ENCODE peak calls at places on chromosome 7, in five cellular contexts. X is fibroblast of the aortic adventitia, D is heart left ventricle, H is fibroblast of mammary gland, J is fibroblast of lung. P is an unnamed sample.

GRCh38 chr7:128796325-128796724 is 4.6 kb downstream of the CCDC136 start:
- DNase-seq in D (no peak), X (peak), J (peak), H (peak), P (peak)

GRCh38 chr7:139118803-139119485 is 9.4 kb upstream of the ZC3HAV1 start:
- DNase-seq in J (no peak), H (no peak), D (no peak), X (peak), P (no peak)

GRCh38 chr7:127632276-127632910 is 14.5 kb upstream of the PAX4 start:
- DNase-seq in J (peak), X (peak), H (peak), D (no peak), P (peak)

GRCh38 chr7:315516-316265 is 25.7 kb downstream of the FOXL3 start:
- DNase-seq in J (no peak), D (peak), H (no peak), X (no peak), P (no peak)

GRCh38 chr7:147803625-147804024 is 786.9 kb upstream of the C7orf33 start:
- DNase-seq in X (no peak), D (no peak), J (no peak), H (no peak), P (no peak)

GRCh38 chr7:98049034-98049433 is 57.6 kb upstream of the LMTK2 start:
- DNase-seq in D (no peak), X (no peak), H (no peak), J (no peak), P (no peak)

GRCh38 chr7:134462337-134462925 is 3.5 kb upstream of the AKR1B1 start:
- DNase-seq in X (peak), H (peak), D (no peak), J (peak), P (peak)

GRCh38 chr7:11665381-11665780 is 166.6 kb downstream of the THSD7A start:
- DNase-seq in D (no peak), H (no peak), X (no peak), J (no peak), P (no peak)

GRCh38 chr7:150988230-150989226 is 2.3 kb upstream of the NOS3 start:
- DNase-seq in J (no peak), X (no peak), D (peak), H (no peak), P (no peak)

GRCh38 chr7:102050864-102051460 is 233.5 kb downstream of the CUX1 start:
- DNase-seq in X (no peak), D (no peak), H (no peak), J (no peak), P (no peak)

GRCh38 chr7:66535414-66536329 is 93.0 kb upstream of the KCTD7 start:
- DNase-seq in H (no peak), D (no peak), X (no peak), J (no peak), P (no peak)

GRCh38 chr7:2643386-2644229 is 11.8 kb downstream of the TTYH3 start:
- DNase-seq in J (no peak), H (no peak), D (peak), X (no peak), P (no peak)

GRCh38 chr7:17722798-17723197 is 217.5 kb downstream of the SNX13 start:
- DNase-seq in D (no peak), H (peak), J (no peak), X (no peak), P (no peak)

GRCh38 chr7:105837765-105838241 is 38.6 kb downstream of the ATXN7L1 start:
- DNase-seq in X (no peak), J (no peak), H (no peak), D (no peak), P (no peak)

GRCh38 chr7:111089822-111090426 is 1.0 kb upstream of the LRRN3 start:
- DNase-seq in J (peak), H (peak), D (no peak), X (peak), P (peak)

GRCh38 chr7:1520574-1521234 is 9.8 kb upstream of the MAFK start:
- DNase-seq in H (peak), J (peak), X (peak), D (no peak), P (no peak)

GRCh38 chr7:133482626-133483025 is 229.7 kb downstream of the EXOC4 start:
- DNase-seq in H (no peak), X (no peak), J (no peak), D (no peak), P (no peak)

GRCh38 chr7:149799397-149800168 is 26.2 kb upstream of the ZNF467 start:
- DNase-seq in H (no peak), X (no peak), D (no peak), J (no peak), P (no peak)

GRCh38 chr7:5198741-5199140 is 8.7 kb downstream of the WIPI2 start:
- DNase-seq in H (no peak), J (no peak), X (no peak), D (no peak), P (no peak)

GRCh38 chr7:5423844-5424688 is 432 bp upstream of the TNRC18 start:
- DNase-seq in X (peak), D (peak), H (peak), J (peak), P (peak)

GRCh38 chr7:28855538-28856217 is 102.5 kb downstream of the TRIL start:
- DNase-seq in H (peak), J (peak), X (peak), D (no peak), P (peak)

GRCh38 chr7:158646766-158647474 is 57.7 kb downstream of the NCAPG2 start:
- DNase-seq in H (no peak), J (no peak), D (no peak), X (no peak), P (no peak)

GRCh38 chr7:134943785-134944400 is 42.4 kb upstream of the AGBL3 start:
- DNase-seq in X (peak), H (peak), J (no peak), D (no peak), P (no peak)

GRCh38 chr7:37310322-37311080 is 138.2 kb downstream of the ELMO1 start:
- DNase-seq in H (no peak), J (no peak), D (no peak), X (no peak), P (no peak)

GRCh38 chr7:148684289-148684688 is 14.4 kb upstream of the CUL1 start:
- DNase-seq in X (no peak), D (no peak), J (no peak), H (no peak), P (no peak)

GRCh38 chr7:151626422-151627115 is 106.9 kb upstream of the RHEB start:
- DNase-seq in X (no peak), J (peak), H (no peak), D (no peak), P (no peak)

GRCh38 chr7:141220263-141220662 is 146.4 kb downstream of the TMEM178B start:
- DNase-seq in D (no peak), X (no peak), H (peak), J (peak), P (no peak)

GRCh38 chr7:75971961-75972763 is 22.2 kb downstream of the TMEM120A start:
- DNase-seq in X (peak), D (peak), H (peak), J (no peak), P (peak)

GRCh38 chr7:17229257-17229656 is 69.2 kb upstream of the AHR start:
- DNase-seq in D (no peak), X (no peak), J (no peak), H (no peak), P (no peak)

GRCh38 chr7:148815612-148816011 is 68.5 kb downstream of the EZH2 start:
- DNase-seq in H (no peak), X (no peak), D (no peak), J (no peak), P (no peak)

GRCh38 chr7:11548532-11548931 is 283.5 kb downstream of the THSD7A start:
- DNase-seq in X (no peak), J (no peak), D (no peak), H (peak), P (no peak)

GRCh38 chr7:92963599-92963998 is 127.2 kb upstream of the CDK6 start:
- DNase-seq in D (no peak), J (no peak), X (no peak), H (no peak), P (no peak)

DNA sequence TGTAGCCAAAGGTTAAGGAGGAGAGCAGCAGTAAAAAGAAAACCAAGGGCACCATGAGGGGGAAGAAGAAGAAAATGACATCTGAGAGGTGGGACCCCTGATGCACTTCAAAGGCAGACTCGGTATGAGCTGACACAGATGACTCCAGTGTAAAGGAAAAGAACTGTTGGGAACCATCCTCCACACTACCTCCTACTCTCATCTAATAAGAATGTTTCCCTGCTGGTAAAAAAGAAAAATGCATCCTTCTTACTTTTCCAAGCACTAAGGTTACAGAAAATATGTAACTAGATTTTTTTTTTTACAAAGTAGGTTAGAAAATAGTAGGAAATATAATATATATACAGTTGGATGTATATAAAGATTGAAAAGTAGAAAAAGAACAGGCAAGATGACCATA is 16.9 kb downstream of the TAS2R41 start:
- DNase-seq in X (peak), H (no peak), J (peak), D (no peak), P (no peak)
- TF ChIP-seq CTCF in X (peak), H (peak), J (no peak), D (no peak), P (peak)

DNA sequence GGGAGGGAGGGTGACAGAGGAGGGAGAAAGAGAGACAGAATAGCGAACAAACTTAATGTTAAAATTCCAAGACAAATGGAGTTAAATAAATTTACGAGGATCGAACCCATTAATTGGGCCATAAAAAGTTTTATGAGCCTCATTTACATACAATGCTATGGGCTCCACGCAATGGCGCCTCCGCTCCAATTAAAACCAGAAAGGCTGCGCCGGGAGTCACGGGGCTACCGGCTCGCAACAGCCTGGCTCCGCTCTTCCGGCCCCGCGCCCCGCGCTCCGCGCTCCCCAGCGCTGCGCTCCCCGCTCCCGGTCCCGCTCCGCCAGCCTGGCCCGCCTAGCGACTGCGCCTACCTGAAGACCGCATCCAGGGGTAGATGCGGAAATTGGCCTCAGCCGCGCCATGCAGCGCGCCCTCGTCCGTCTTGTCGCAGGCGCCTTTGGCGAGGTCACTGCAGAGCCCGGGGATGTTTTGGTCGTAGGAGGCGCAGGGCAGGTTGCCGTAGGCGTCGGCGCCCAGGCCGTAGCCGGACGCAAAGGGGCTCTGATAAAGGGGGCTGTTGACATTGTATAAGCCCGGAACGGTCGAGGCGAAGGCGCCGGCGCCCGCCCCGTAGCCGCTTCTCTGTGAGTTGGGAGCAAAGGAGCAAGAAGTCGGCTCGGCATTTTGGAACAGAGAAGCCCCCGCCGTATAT is 513 bp downstream of the HOXA7 start:
- DNase-seq in H (peak), J (no peak), D (peak), X (no peak), P (peak)
- H3K4me3 ChIP-seq in H (peak), J (peak), D (peak), X (no peak), P (peak)

DNA sequence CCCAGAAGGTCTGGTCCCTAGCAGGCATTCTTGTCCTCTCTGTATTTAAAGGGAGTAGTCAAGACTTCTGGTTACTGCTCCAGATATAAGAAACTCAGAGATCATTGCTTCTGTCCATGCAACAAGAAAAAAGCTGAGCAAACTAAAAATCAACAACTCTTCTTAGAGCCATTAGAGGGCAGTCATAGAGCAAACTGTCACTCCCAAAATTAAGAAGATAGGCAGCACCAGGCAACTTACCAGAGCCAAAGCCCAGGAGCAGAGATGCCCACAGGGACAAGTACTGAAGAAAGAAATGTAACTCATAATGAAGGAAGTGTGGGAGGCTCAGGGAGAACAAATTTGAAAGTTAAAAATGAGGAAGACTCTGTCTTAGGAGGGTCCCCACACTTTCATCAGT is 472.9 kb upstream of the COBL start:
- DNase-seq in D (no peak), H (no peak), J (no peak), X (no peak), P (no peak)
- TF ChIP-seq CTCF in D (no peak), H (no peak), J (no peak), X (no peak), P (no peak)

DNA sequence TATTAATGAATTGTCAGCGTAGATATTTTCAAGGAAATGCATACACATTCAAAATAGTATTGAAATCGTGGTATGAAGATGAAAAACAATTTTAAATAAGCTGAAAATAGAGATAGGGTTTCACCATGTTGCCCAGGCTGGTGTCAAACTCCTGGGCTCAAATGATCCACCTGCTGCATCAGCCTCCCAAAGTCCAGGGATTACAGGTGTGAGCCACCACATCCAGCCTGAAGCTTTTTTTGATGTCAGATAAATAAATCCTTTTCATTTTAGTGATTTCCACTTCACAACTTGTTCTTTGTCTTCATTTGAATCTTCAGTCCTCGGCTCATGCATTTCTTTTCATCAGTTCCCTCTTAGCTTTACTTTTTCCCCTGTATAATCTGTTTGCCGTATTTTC is 4.6 kb downstream of the CDK13 start:
- DNase-seq in D (no peak), J (no peak), X (no peak), H (no peak), P (no peak)
- H3K4me3 ChIP-seq in D (no peak), J (no peak), X (no peak), H (no peak), P (no peak)

P was measured in AG10803.